ENCODE peak calls at places on chromosomes 13 and 19, in eight cellular contexts. U is NCI-H748 treated with DMSO at 0.1 percent for 48 hours; O is amniotic stem cell; F is T-helper 1 cell; L is stimulated activated CD4-positive, alpha-beta T cell treated with anti-CD3 and anti-CD28 coated beads, Interleukin-12 subunit alpha, Interleukin-12 subunit beta, amount 100 ng/mL, for 24 hours; V is astrocyte of the spinal cord; E is left ventricle myocardium inferior; M is COR-L47. J is an unnamed sample.
A peak's percentile ranks its signal among the peaks of the same experiment; 100 is the strongest.

GRCh38 chr13:98039261-98039660 is 85.8 kb downstream of the IPO5 start:
- DNase-seq in U (no peak), O (no peak), F (no peak), L (no peak), V (no peak), E (no peak), M (no peak), J (no peak)

GRCh38 chr13:35771898-35772297 is 295.4 kb upstream of the MAB21L1 start:
- DNase-seq in U (no peak), O (peak; percentile 83), F (no peak), L (no peak), V (peak; percentile 86), E (no peak), M (no peak), J (no peak)

GRCh38 chr13:31154939-31155338 is 6.8 kb downstream of the HSPH1 start:
- DNase-seq in U (no peak), O (no peak), F (no peak), L (no peak), V (no peak), E (no peak), M (no peak), J (no peak)

GRCh38 chr19:14475251-14476073 is at the start of gene PTGER1:
- DNase-seq in U (no peak), O (no peak), F (no peak), L (no peak), V (peak; percentile 23), E (no peak), M (peak; percentile 6), J (peak; percentile 71)

GRCh38 chr19:43674630-43674982 is 4.6 kb upstream of the PLAUR start:
- DNase-seq in U (no peak), O (no peak), F (no peak), L (no peak), V (no peak), E (no peak), M (no peak), J (no peak)

GRCh38 chr13:33639640-33640080 is 178.3 kb upstream of the RFC3 start:
- DNase-seq in U (no peak), O (no peak), F (no peak), L (peak; percentile 49), V (no peak), E (no peak), M (no peak), J (no peak)

GRCh38 chr13:35894636-35895035 is 236.5 kb downstream of the DCLK1 start:
- DNase-seq in U (no peak), O (no peak), F (no peak), L (no peak), V (no peak), E (no peak), M (no peak), J (no peak)

GRCh38 chr19:36573948-36574726 is 1.0 kb upstream of the ZNF529 start:
- DNase-seq in U (no peak), O (no peak), F (no peak), L (no peak), V (peak; percentile 32), E (no peak), M (no peak), J (no peak)

GRCh38 chr13:38338089-38338488 is 11.6 kb upstream of the UFM1 start:
- DNase-seq in U (no peak), O (no peak), F (no peak), L (no peak), V (no peak), E (no peak), M (no peak), J (no peak)

GRCh38 chr13:63088226-63088625 is 1672.6 kb upstream of the PCDH20 start:
- DNase-seq in U (no peak), O (no peak), F (no peak), L (no peak), V (peak; percentile 30), E (no peak), M (no peak), J (no peak)

GRCh38 chr19:50427318-50427925 is 5.3 kb upstream of the MYBPC2 start:
- DNase-seq in U (no peak), O (no peak), F (no peak), L (no peak), V (no peak), E (no peak), M (no peak), J (no peak)

GRCh38 chr13:32852568-32852967 is 163.7 kb upstream of the KL start:
- DNase-seq in U (no peak), O (no peak), F (no peak), L (no peak), V (peak; percentile 34), E (no peak), M (no peak), J (no peak)

GRCh38 chr13:113660066-113660465 is 2.1 kb upstream of the ATP4B start:
- DNase-seq in U (no peak), O (no peak), F (no peak), L (no peak), V (no peak), E (peak; percentile 5), M (no peak), J (no peak)

GRCh38 chr19:1220452-1221037 is 15.0 kb downstream of the STK11 start:
- DNase-seq in U (no peak), O (no peak), F (no peak), L (no peak), V (no peak), E (no peak), M (no peak), J (no peak)

GRCh38 chr19:16117594-16118033 is 5.9 kb downstream of the RAB8A start:
- DNase-seq in U (no peak), O (no peak), F (no peak), L (no peak), V (no peak), E (no peak), M (no peak), J (no peak)

GRCh38 chr19:19033426-19034203 is at the start of the genes ARMC6 and SUGP2:
- DNase-seq in U (peak; percentile 65), O (peak; percentile 51), F (peak; percentile 91), L (peak; percentile 78), V (peak; percentile 85), E (peak; percentile 84), M (peak; percentile 88), J (peak; percentile 85)

GRCh38 chr13:76754414-76754813 is 131.8 kb downstream of the KCTD12 start:
- DNase-seq in U (no peak), O (no peak), F (no peak), L (no peak), V (peak; percentile 70), E (no peak), M (no peak), J (no peak)

GRCh38 chr13:77800219-77800618 is 102.7 kb downstream of the SLAIN1 start:
- DNase-seq in U (no peak), O (no peak), F (no peak), L (no peak), V (no peak), E (no peak), M (no peak), J (no peak)

GRCh38 chr19:9075064-9075964 is 11.5 kb upstream of the OR1M1 start:
- DNase-seq in U (no peak), O (peak; percentile 45), F (no peak), L (no peak), V (peak; percentile 98), E (peak; percentile 33), M (peak; percentile 91), J (no peak)

GRCh38 chr19:45428385-45429231 is 4.9 kb upstream of the ERCC1 start:
- DNase-seq in U (no peak), O (peak; percentile 24), F (no peak), L (no peak), V (peak; percentile 64), E (peak; percentile 70), M (no peak), J (no peak)

GRCh38 chr13:73056054-73056962 is 2.5 kb upstream of the KLF5 start:
- DNase-seq in U (peak; percentile 52), O (peak; percentile 60), F (no peak), L (no peak), V (peak; percentile 82), E (no peak), M (no peak), J (no peak)

GRCh38 chr13:99356216-99357089 is 49.3 kb upstream of the GPR183 start:
- DNase-seq in U (no peak), O (no peak), F (peak; percentile 54), L (no peak), V (peak; percentile 92), E (no peak), M (no peak), J (no peak)

GRCh38 chr13:32905063-32905863 is 111.0 kb upstream of the KL start:
- DNase-seq in U (no peak), O (no peak), F (no peak), L (peak; percentile 10), V (no peak), E (no peak), M (no peak), J (no peak)

GRCh38 chr13:43303040-43303729 is 279.8 kb downstream of the DNAJC15 start:
- DNase-seq in U (peak; percentile 19), O (no peak), F (no peak), L (no peak), V (peak; percentile 72), E (peak; percentile 54), M (peak; percentile 69), J (no peak)

GRCh38 chr13:99969368-99969933 is 2.1 kb downstream of the ZIC5 start:
- DNase-seq in U (no peak), O (no peak), F (no peak), L (no peak), V (no peak), E (no peak), M (no peak), J (no peak)

GRCh38 chr13:45828253-45828968 is 23.1 kb downstream of the SIAH3 start:
- DNase-seq in U (no peak), O (no peak), F (no peak), L (no peak), V (no peak), E (no peak), M (no peak), J (no peak)

GRCh38 chr19:14183741-14184395 is 22.1 kb downstream of the ADGRL1 start:
- DNase-seq in U (no peak), O (no peak), F (no peak), L (no peak), V (no peak), E (no peak), M (no peak), J (no peak)

GRCh38 chr13:110676511-110677204 is 29.3 kb downstream of the CARS2 start:
- DNase-seq in U (no peak), O (no peak), F (peak; percentile 40), L (no peak), V (no peak), E (no peak), M (no peak), J (no peak)

GRCh38 chr19:13243971-13244370 is 93.8 kb downstream of the IER2 start:
- DNase-seq in U (no peak), O (no peak), F (no peak), L (no peak), V (no peak), E (no peak), M (no peak), J (no peak)

GRCh38 chr19:16249826-16250434 is 52.2 kb downstream of the AP1M1 start:
- DNase-seq in U (no peak), O (no peak), F (no peak), L (no peak), V (peak; percentile 15), E (no peak), M (no peak), J (no peak)

GRCh38 chr19:16942583-16942982 is 53.8 kb downstream of the F2RL3 start:
- DNase-seq in U (no peak), O (no peak), F (no peak), L (no peak), V (no peak), E (no peak), M (no peak), J (no peak)

GRCh38 chr19:18300930-18301717 is 19.7 kb upstream of the JUND start:
- DNase-seq in U (no peak), O (no peak), F (no peak), L (no peak), V (peak; percentile 47), E (peak; percentile 78), M (no peak), J (no peak)

GRCh38 chr19:16463991-16464575 is 7.7 kb downstream of the EPS15L1 start:
- DNase-seq in U (no peak), O (no peak), F (no peak), L (no peak), V (peak; percentile 38), E (no peak), M (no peak), J (no peak)

GRCh38 chr13:31987535-31988170 is 43.9 kb upstream of the FRY start:
- DNase-seq in U (peak; percentile 60), O (no peak), F (no peak), L (no peak), V (no peak), E (no peak), M (no peak), J (no peak)

J was measured in D721Med.